ENCODE peak calls at places on chromosome 5, in four cellular contexts. T is fibroblast of mammary gland, E is fibroblast of lung, C is sigmoid colon. H is an unnamed sample.

GRCh38 chr5:35430381-35431162 is 187.1 kb upstream of the SPEF2 start:
- DNase-seq in E (no peak), T (no peak), C (no peak), H (no peak)

GRCh38 chr5:138631204-138631928 is 56.2 kb upstream of the HSPA9 start:
- DNase-seq in C (peak), T (no peak), E (no peak), H (no peak)

GRCh38 chr5:79464278-79464677 is 49.7 kb downstream of the HOMER1 start:
- DNase-seq in T (no peak), E (no peak), C (no peak), H (no peak)

GRCh38 chr5:168076561-168076991 is 214.9 kb upstream of the WWC1 start:
- DNase-seq in T (peak), C (peak), E (peak), H (no peak)

GRCh38 chr5:78591972-78592700 is 56.4 kb downstream of the LHFPL2 start:
- DNase-seq in T (peak), C (no peak), E (no peak), H (no peak)

GRCh38 chr5:93311825-93312224 is 269.2 kb downstream of the NR2F1-AS1 start:
- DNase-seq in T (peak), C (no peak), E (peak), H (no peak)

GRCh38 chr5:79562351-79563246 is 48.7 kb upstream of the HOMER1 start:
- DNase-seq in E (no peak), T (peak), C (no peak), H (no peak)

GRCh38 chr5:144335561-144335960 is 164.9 kb downstream of the KCTD16 start:
- DNase-seq in E (no peak), T (no peak), C (no peak), H (no peak)

GRCh38 chr5:53239301-53239990 is 129.9 kb upstream of the MOCS2 start:
- DNase-seq in E (peak), T (peak), C (no peak), H (no peak)

GRCh38 chr5:40834391-40834848 is 602 bp downstream of the RPL37 start:
- DNase-seq in C (no peak), T (peak), E (peak), H (no peak)

GRCh38 chr5:139149477-139150199 is 48.5 kb downstream of the SIL1 start:
- DNase-seq in E (peak), T (peak), C (no peak), H (no peak)

GRCh38 chr5:131224387-131225191 is 39.3 kb upstream of the CDC42SE2 start:
- DNase-seq in C (no peak), T (no peak), E (no peak), H (no peak)

GRCh38 chr5:43017438-43017820 is 22.7 kb downstream of the ANXA2R start:
- DNase-seq in E (peak), C (no peak), T (peak), H (no peak)

GRCh38 chr5:43019293-43019614 is 20.9 kb downstream of the ANXA2R start:
- DNase-seq in E (no peak), C (no peak), T (no peak), H (no peak)

GRCh38 chr5:43019615-43020293 is 20.4 kb downstream of the ANXA2R start:
- DNase-seq in T (peak), E (peak), C (no peak), H (no peak)

GRCh38 chr5:43024217-43024616 is 15.9 kb downstream of the ANXA2R start:
- DNase-seq in T (no peak), C (no peak), E (no peak), H (no peak)

DNA sequence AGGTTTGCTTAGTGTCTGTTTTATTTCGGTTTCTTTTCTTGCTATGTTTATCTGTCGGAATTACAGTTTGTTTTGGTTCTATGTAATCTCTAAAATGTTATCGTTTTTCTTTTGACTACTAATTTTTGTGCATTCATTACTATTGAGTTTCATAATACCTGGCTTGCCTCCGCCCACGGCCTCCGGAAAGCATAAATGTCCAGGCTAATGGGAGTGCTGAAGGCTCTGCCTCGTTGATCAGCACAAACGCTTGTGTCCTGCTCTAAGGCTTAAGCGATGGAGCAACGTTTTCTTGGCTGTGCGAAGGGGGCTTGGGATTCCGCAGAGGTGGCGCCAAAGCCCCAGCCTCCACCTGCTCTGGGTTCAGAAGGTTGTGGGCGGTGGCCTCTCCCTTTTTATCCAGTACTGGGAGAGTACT is 19.8 kb downstream of the ANXA2R start:
- DNase-seq in E (no peak), T (peak), C (no peak), H (no peak)
- TF ChIP-seq CTCF in E (no peak), T (no peak), C (no peak), H (peak)

GRCh38 chr5:89346573-89346972 is 463.6 kb upstream of the MEF2C start:
- DNase-seq in T (peak), C (no peak), E (no peak), H (peak)

GRCh38 chr5:89343666-89344065 is 460.7 kb upstream of the MEF2C start:
- DNase-seq in E (no peak), T (peak), C (no peak), H (no peak)

GRCh38 chr5:89338935-89339334 is 456.0 kb upstream of the MEF2C start:
- DNase-seq in C (no peak), E (peak), T (peak), H (peak)

DNA sequence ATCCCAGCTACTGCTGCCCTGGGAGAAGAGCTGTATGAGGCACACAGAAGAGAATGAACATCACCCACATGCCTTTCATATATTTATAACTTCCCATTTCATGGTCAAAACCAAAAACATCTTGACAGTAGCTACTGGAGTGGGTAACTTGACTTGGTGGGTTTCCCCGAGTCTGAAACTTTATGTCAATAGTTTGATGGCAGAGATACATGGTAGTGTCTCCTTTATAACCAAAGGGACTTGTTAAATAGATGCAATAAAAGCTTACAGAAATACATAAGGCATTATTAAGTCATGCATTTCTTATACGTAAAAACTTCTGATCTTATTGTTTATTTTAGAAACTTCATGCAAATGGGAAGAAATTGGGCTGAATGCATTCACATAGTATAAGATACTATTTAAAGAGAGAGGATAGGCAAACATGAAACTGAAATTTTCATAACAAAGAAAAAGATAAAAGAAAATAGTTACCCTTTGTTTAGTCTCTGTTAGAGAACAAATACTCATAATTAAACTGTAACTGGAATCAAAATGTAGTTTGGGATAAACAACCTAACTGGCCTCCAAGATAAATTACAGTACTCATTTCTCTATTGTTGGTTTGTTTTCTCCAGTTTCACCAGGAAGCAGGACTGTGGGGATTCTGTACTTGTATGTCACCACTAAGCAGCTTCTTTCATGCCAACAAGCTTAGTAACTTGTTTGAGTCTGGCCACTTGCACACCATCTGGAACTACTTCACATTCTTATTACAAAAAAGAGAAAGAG is 459.3 kb upstream of the MEF2C start:
- DNase-seq in E (peak), C (no peak), T (peak), H (peak)
- H3K4me3 ChIP-seq in E (no peak), C (no peak), T (no peak), H (no peak)

DNA sequence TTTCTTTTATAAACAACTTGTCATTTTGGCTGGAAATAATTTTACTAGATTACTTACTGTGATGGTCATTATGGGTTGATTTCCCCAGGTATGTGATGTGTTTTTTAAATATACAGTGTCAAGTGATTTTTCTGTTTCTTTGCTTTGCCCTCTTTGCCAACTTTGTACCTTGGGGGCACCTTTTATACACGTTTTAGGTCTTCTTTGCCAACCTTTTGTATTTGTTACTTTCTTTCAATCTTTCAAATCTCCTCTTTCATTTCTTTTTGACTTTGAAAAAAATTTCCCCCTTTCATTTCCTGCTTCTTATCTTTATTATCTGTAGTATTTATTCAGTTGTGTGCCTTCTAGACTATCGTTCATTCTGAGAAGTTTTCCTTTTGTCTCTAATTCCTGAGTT is 65.4 kb upstream of the DHFR start:
- DNase-seq in C (no peak), T (no peak), E (no peak), H (no peak)
- TF ChIP-seq CTCF in C (no peak), T (no peak), E (no peak), H (no peak)

DNA sequence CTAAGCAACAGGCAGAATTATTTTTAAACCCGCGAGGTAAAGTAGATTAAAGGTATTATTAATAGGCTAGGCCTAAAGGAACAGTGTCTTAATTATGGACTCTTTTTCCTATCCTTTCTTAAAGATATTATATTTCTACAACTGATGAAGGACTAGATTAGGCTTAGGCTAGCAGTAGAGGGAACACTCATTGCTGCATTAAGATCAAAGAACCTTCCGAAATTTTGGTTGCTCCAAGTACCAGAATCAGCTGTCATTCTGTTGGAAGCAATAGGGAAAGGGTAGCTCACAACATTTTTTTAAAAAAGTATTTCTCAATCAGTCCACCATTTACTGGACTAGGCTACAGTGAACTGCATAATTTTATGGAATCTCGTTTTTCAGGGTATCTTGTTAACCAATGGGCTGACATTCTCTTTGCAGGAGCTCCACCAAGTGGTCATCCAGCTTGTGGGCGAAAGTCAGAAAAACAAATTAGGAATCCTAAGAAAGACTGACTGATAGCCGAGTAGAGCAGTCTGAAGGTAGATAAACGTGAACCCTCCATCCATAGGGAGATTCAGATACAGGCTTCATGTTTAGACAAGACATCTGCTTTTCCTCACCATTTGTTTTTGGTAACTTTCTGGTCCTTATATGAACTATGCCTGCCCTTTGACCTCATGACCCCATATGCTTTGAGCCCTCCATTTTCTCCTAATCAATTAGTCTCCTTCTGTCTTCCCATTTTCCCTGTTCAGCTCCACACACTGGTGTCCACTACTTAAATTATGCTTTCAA is 103.6 kb upstream of the CHD1 start:
- DNase-seq in E (peak), C (no peak), T (peak), H (peak)
- H3K4me3 ChIP-seq in E (no peak), C (peak), T (no peak), H (no peak)

GRCh38 chr5:123273984-123274383 is 149.2 kb downstream of the CEP120 start:
- DNase-seq in T (no peak), C (no peak), E (no peak), H (no peak)
- TF ChIP-seq CTCF in T (peak), C (no peak), E (no peak), H (no peak)

GRCh38 chr5:159053708-159054107 is 46.0 kb downstream of the EBF1 start:
- DNase-seq in E (no peak), T (no peak), C (no peak), H (no peak)

GRCh38 chr5:159050408-159051091 is 49.2 kb downstream of the EBF1 start:
- DNase-seq in E (peak), C (no peak), T (peak), H (no peak)

GRCh38 chr5:159051431-159052281 is 48.1 kb downstream of the EBF1 start:
- DNase-seq in E (peak), T (no peak), C (peak), H (no peak)

GRCh38 chr5:159052282-159053011 is 47.3 kb downstream of the EBF1 start:
- DNase-seq in C (no peak), T (peak), E (no peak), H (no peak)

GRCh38 chr5:159053216-159053615 is 46.5 kb downstream of the EBF1 start:
- DNase-seq in E (no peak), C (no peak), T (no peak), H (no peak)
- H3K4me3 ChIP-seq in E (no peak), C (no peak), T (no peak), H (no peak)

GRCh38 chr5:121748690-121749089 is 103.0 kb upstream of the FTMT start:
- DNase-seq in C (no peak), T (no peak), E (no peak), H (no peak)
- TF ChIP-seq CTCF in C (no peak), T (no peak), E (no peak), H (no peak)

DNA sequence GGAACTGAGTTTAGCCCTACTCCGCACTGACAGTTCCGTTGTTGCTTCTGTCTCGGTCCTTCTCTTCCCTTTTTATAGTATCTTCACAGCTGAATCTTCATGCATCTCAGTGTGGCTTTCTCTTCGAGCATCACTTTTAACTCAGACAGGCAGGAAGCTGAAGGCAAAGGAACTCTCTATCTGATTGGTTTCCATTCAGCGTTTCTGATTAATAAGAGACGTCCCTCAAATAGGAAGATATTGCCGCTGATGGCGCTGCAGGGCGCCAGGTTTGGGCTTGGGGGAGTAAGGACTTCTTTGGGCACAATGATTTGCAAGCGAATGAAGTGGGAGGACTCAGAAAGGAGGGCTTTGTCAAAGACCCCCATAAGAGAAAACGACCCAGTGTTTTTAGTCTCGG is at the start of gene CDH9:
- DNase-seq in T (no peak), C (no peak), E (no peak), H (no peak)
- H3K4me3 ChIP-seq in T (no peak), C (no peak), E (no peak), H (no peak)